ENCODE peak calls at places on chromosomes 6 and 20, in ten cellular contexts. One of them, this sample, is unnamed. For H3K4me1, the result is how much of the 10 kb centered on the place peaks cover.

GRCh38 chr6:46626228-46626909 is 26.2 kb downstream of the CYP39A1 start:
- DNase-seq in H9: no peak
- DNase-seq in left lung: no peak
- DNase-seq in MM.1S: peak
- DNase-seq in CD8-positive, alpha-beta memory T cell: no peak
- DNase-seq in fibroblast of lung: peak
- DNase-seq in GM23248: peak
- DNase-seq in thoracic aorta: no peak
- DNase-seq in kidney: no peak
- DNase-seq in HCT116: peak
- DNase-seq in this sample: no peak

GRCh38 chr20:38196592-38196991 is 31.5 kb upstream of the TGM2 start:
- DNase-seq in H9: no peak
- DNase-seq in left lung: peak
- DNase-seq in MM.1S: no peak
- DNase-seq in CD8-positive, alpha-beta memory T cell: no peak
- DNase-seq in fibroblast of lung: peak
- DNase-seq in GM23248: peak
- DNase-seq in thoracic aorta: no peak
- DNase-seq in kidney: peak
- DNase-seq in HCT116: no peak
- DNase-seq in this sample: peak

GRCh38 chr6:53440331-53440730 is 91.6 kb upstream of the ELOVL5 start:
- DNase-seq in H9: no peak
- DNase-seq in left lung: no peak
- DNase-seq in MM.1S: no peak
- DNase-seq in CD8-positive, alpha-beta memory T cell: no peak
- DNase-seq in fibroblast of lung: peak
- DNase-seq in GM23248: peak
- DNase-seq in thoracic aorta: no peak
- DNase-seq in kidney: no peak
- DNase-seq in HCT116: no peak
- DNase-seq in this sample: no peak

GRCh38 chr6:10518461-10519216 is 2.5 kb upstream of the GCNT2 start:
- DNase-seq in H9: no peak
- DNase-seq in left lung: no peak
- DNase-seq in MM.1S: no peak
- DNase-seq in CD8-positive, alpha-beta memory T cell: no peak
- DNase-seq in fibroblast of lung: peak
- DNase-seq in GM23248: peak
- DNase-seq in thoracic aorta: no peak
- DNase-seq in kidney: no peak
- DNase-seq in HCT116: no peak
- DNase-seq in this sample: no peak

GRCh38 chr20:21702553-21703467 is 2.7 kb upstream of the PAX1 start:
- DNase-seq in H9: peak
- DNase-seq in left lung: no peak
- DNase-seq in MM.1S: peak
- DNase-seq in CD8-positive, alpha-beta memory T cell: no peak
- DNase-seq in fibroblast of lung: peak
- DNase-seq in GM23248: peak
- DNase-seq in thoracic aorta: no peak
- DNase-seq in kidney: peak
- DNase-seq in HCT116: no peak
- DNase-seq in this sample: peak

GRCh38 chr6:144134176-144134575 is 16.1 kb upstream of the STX11 start:
- DNase-seq in H9: no peak
- DNase-seq in left lung: no peak
- DNase-seq in MM.1S: no peak
- DNase-seq in CD8-positive, alpha-beta memory T cell: no peak
- DNase-seq in fibroblast of lung: peak
- DNase-seq in GM23248: peak
- DNase-seq in thoracic aorta: no peak
- DNase-seq in kidney: no peak
- DNase-seq in HCT116: no peak
- DNase-seq in this sample: no peak

GRCh38 chr6:43702522-43703440 is 15.2 kb upstream of the MRPS18A start:
- DNase-seq in H9: peak
- DNase-seq in left lung: peak
- DNase-seq in MM.1S: no peak
- DNase-seq in CD8-positive, alpha-beta memory T cell: no peak
- DNase-seq in fibroblast of lung: peak
- DNase-seq in GM23248: peak
- DNase-seq in thoracic aorta: peak
- DNase-seq in kidney: peak
- DNase-seq in HCT116: peak
- DNase-seq in this sample: peak

GRCh38 chr6:155216312-155217028 is 47.3 kb upstream of the CLDN20 start:
- DNase-seq in H9: peak
- DNase-seq in left lung: no peak
- DNase-seq in MM.1S: no peak
- DNase-seq in CD8-positive, alpha-beta memory T cell: no peak
- DNase-seq in fibroblast of lung: no peak
- DNase-seq in GM23248: no peak
- DNase-seq in thoracic aorta: no peak
- DNase-seq in kidney: no peak
- DNase-seq in HCT116: no peak
- DNase-seq in this sample: no peak

GRCh38 chr6:87909849-87910248 is 137.8 kb upstream of the SPACA1 start:
- DNase-seq in H9: no peak
- DNase-seq in left lung: no peak
- DNase-seq in MM.1S: no peak
- DNase-seq in CD8-positive, alpha-beta memory T cell: no peak
- DNase-seq in fibroblast of lung: peak
- DNase-seq in GM23248: peak
- DNase-seq in thoracic aorta: no peak
- DNase-seq in kidney: no peak
- DNase-seq in HCT116: no peak
- DNase-seq in this sample: no peak

GRCh38 chr6:28218312-28219248 is 6.5 kb upstream of the ZSCAN9 start:
- DNase-seq in H9: peak
- DNase-seq in left lung: peak
- DNase-seq in MM.1S: peak
- DNase-seq in CD8-positive, alpha-beta memory T cell: peak
- DNase-seq in fibroblast of lung: peak
- DNase-seq in GM23248: peak
- DNase-seq in thoracic aorta: no peak
- DNase-seq in kidney: peak
- DNase-seq in HCT116: no peak
- DNase-seq in this sample: peak

GRCh38 chr6:22884441-22884840 is 315.1 kb downstream of the HDGFL1 start:
- DNase-seq in H9: no peak
- DNase-seq in left lung: no peak
- DNase-seq in MM.1S: no peak
- DNase-seq in CD8-positive, alpha-beta memory T cell: no peak
- DNase-seq in fibroblast of lung: no peak
- DNase-seq in GM23248: no peak
- DNase-seq in thoracic aorta: no peak
- DNase-seq in kidney: no peak
- DNase-seq in HCT116: no peak
- DNase-seq in this sample: no peak

GRCh38 chr6:16651871-16652270 is 109.4 kb downstream of the ATXN1 start:
- DNase-seq in H9: no peak
- DNase-seq in left lung: no peak
- DNase-seq in MM.1S: no peak
- DNase-seq in CD8-positive, alpha-beta memory T cell: peak
- DNase-seq in fibroblast of lung: no peak
- DNase-seq in GM23248: no peak
- DNase-seq in thoracic aorta: no peak
- DNase-seq in kidney: no peak
- DNase-seq in HCT116: no peak
- DNase-seq in this sample: no peak

GRCh38 chr20:51802170-51802745 is at the start of gene SALL4:
- DNase-seq in H9: peak
- DNase-seq in left lung: no peak
- DNase-seq in MM.1S: no peak
- DNase-seq in CD8-positive, alpha-beta memory T cell: no peak
- DNase-seq in fibroblast of lung: peak
- DNase-seq in GM23248: no peak
- DNase-seq in thoracic aorta: no peak
- DNase-seq in kidney: no peak
- DNase-seq in HCT116: no peak
- DNase-seq in this sample: peak

DNA sequence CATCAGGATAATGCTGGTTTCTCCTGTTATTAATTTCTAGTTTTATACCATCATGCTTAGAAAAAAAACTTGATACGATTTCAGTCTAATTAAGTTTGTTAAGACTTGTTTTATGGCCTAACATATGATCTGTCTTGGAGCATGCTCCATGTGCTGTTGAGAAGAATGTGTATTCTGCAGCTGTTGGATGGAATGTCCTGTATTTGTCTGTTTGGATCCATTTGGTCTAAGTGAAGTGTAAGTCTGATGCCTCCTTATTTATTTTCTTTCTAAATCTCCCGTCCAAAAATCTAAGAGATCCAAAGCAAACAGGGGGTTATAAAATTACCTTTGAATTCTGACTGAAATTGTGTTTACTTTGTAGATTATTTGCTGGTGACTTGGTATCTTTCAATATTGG is 30.0 kb upstream of the PRND start:
- DNase-seq in H9: no peak
- DNase-seq in left lung: no peak
- DNase-seq in MM.1S: no peak
- DNase-seq in CD8-positive, alpha-beta memory T cell: no peak
- DNase-seq in fibroblast of lung: no peak
- DNase-seq in GM23248: no peak
- DNase-seq in thoracic aorta: no peak
- DNase-seq in kidney: no peak
- DNase-seq in HCT116: no peak
- DNase-seq in this sample: no peak
- H3K4me1 ChIP-seq in H9: under half
- H3K4me1 ChIP-seq in left lung: under half
- H3K4me1 ChIP-seq in MM.1S: under half
- H3K4me1 ChIP-seq in CD8-positive, alpha-beta memory T cell: under half
- H3K4me1 ChIP-seq in fibroblast of lung: under half
- H3K4me1 ChIP-seq in GM23248: under half
- H3K4me1 ChIP-seq in thoracic aorta: under half
- H3K4me1 ChIP-seq in kidney: under half
- H3K4me1 ChIP-seq in HCT116: under half
- H3K4me1 ChIP-seq in this sample: under half

GRCh38 chr6:130869681-130870080 is 42.5 kb downstream of the SMLR1 start:
- DNase-seq in H9: no peak
- DNase-seq in left lung: no peak
- DNase-seq in MM.1S: no peak
- DNase-seq in CD8-positive, alpha-beta memory T cell: no peak
- DNase-seq in fibroblast of lung: no peak
- DNase-seq in GM23248: no peak
- DNase-seq in thoracic aorta: no peak
- DNase-seq in kidney: no peak
- DNase-seq in HCT116: no peak
- DNase-seq in this sample: no peak
- H3K4me1 ChIP-seq in H9: under half
- H3K4me1 ChIP-seq in left lung: under half
- H3K4me1 ChIP-seq in MM.1S: under half
- H3K4me1 ChIP-seq in CD8-positive, alpha-beta memory T cell: under half
- H3K4me1 ChIP-seq in fibroblast of lung: under half
- H3K4me1 ChIP-seq in GM23248: under half
- H3K4me1 ChIP-seq in thoracic aorta: under half
- H3K4me1 ChIP-seq in kidney: under half
- H3K4me1 ChIP-seq in HCT116: under half
- H3K4me1 ChIP-seq in this sample: under half

GRCh38 chr6:42026540-42026939 is 23.8 kb upstream of the TAF8 start:
- DNase-seq in H9: no peak
- DNase-seq in left lung: no peak
- DNase-seq in MM.1S: no peak
- DNase-seq in CD8-positive, alpha-beta memory T cell: no peak
- DNase-seq in fibroblast of lung: no peak
- DNase-seq in GM23248: no peak
- DNase-seq in thoracic aorta: no peak
- DNase-seq in kidney: no peak
- DNase-seq in HCT116: no peak
- DNase-seq in this sample: no peak
- H3K4me1 ChIP-seq in H9: under half
- H3K4me1 ChIP-seq in left lung: half or more
- H3K4me1 ChIP-seq in MM.1S: under half
- H3K4me1 ChIP-seq in CD8-positive, alpha-beta memory T cell: half or more
- H3K4me1 ChIP-seq in fibroblast of lung: under half
- H3K4me1 ChIP-seq in GM23248: under half
- H3K4me1 ChIP-seq in thoracic aorta: under half
- H3K4me1 ChIP-seq in kidney: under half
- H3K4me1 ChIP-seq in HCT116: under half
- H3K4me1 ChIP-seq in this sample: under half

GRCh38 chr6:42388046-42388445 is 63.7 kb downstream of the TRERF1 start:
- DNase-seq in H9: no peak
- DNase-seq in left lung: no peak
- DNase-seq in MM.1S: no peak
- DNase-seq in CD8-positive, alpha-beta memory T cell: no peak
- DNase-seq in fibroblast of lung: no peak
- DNase-seq in GM23248: no peak
- DNase-seq in thoracic aorta: no peak
- DNase-seq in kidney: no peak
- DNase-seq in HCT116: no peak
- DNase-seq in this sample: no peak

GRCh38 chr6:42392871-42393270 is 58.9 kb downstream of the TRERF1 start:
- DNase-seq in H9: no peak
- DNase-seq in left lung: no peak
- DNase-seq in MM.1S: no peak
- DNase-seq in CD8-positive, alpha-beta memory T cell: no peak
- DNase-seq in fibroblast of lung: no peak
- DNase-seq in GM23248: no peak
- DNase-seq in thoracic aorta: no peak
- DNase-seq in kidney: no peak
- DNase-seq in HCT116: no peak
- DNase-seq in this sample: no peak

GRCh38 chr6:42393339-42393738 is 58.4 kb downstream of the TRERF1 start:
- DNase-seq in H9: no peak
- DNase-seq in left lung: no peak
- DNase-seq in MM.1S: no peak
- DNase-seq in CD8-positive, alpha-beta memory T cell: no peak
- DNase-seq in fibroblast of lung: no peak
- DNase-seq in GM23248: no peak
- DNase-seq in thoracic aorta: no peak
- DNase-seq in kidney: no peak
- DNase-seq in HCT116: no peak
- DNase-seq in this sample: no peak

GRCh38 chr6:42391441-42391840 is 60.3 kb downstream of the TRERF1 start:
- DNase-seq in H9: no peak
- DNase-seq in left lung: no peak
- DNase-seq in MM.1S: no peak
- DNase-seq in CD8-positive, alpha-beta memory T cell: no peak
- DNase-seq in fibroblast of lung: no peak
- DNase-seq in GM23248: no peak
- DNase-seq in thoracic aorta: no peak
- DNase-seq in kidney: no peak
- DNase-seq in HCT116: no peak
- DNase-seq in this sample: no peak

DNA sequence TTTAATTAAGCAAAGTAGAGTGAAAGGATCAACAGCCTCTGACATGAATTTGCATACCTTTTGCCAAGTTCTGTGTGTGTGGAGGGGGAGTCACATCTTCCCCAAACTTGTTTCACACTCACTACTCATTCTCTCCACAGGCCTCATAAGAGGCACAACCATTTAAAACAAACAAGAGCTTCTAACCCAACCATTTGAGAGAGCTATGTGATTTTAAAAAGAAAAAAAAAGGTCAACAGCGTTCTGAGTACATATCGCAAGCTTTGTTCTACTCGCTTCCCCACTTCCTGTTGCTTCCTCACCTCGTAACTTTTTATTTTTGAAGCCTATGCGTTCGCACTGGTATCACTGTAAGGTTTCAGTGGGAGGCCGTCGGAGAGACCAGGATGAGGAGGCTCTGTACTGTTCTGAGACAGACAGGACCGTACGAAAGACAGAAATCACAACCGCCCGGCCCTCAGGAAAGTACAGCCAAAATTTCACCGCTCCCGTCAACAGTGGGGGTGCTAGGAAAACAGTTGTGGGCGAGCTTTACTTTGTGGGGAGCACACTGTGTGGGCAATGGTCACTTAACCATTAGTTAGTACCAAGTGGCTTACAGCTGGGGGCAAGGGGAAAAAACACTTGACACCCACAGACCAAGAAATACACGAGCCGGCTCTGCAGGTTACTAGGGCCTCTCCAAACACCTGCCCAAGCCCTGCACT is 61.3 kb downstream of the TRERF1 start:
- DNase-seq in H9: no peak
- DNase-seq in left lung: no peak
- DNase-seq in MM.1S: no peak
- DNase-seq in CD8-positive, alpha-beta memory T cell: peak
- DNase-seq in fibroblast of lung: no peak
- DNase-seq in GM23248: no peak
- DNase-seq in thoracic aorta: no peak
- DNase-seq in kidney: no peak
- DNase-seq in HCT116: no peak
- DNase-seq in this sample: no peak
- H3K4me1 ChIP-seq in H9: under half
- H3K4me1 ChIP-seq in left lung: under half
- H3K4me1 ChIP-seq in MM.1S: under half
- H3K4me1 ChIP-seq in CD8-positive, alpha-beta memory T cell: half or more
- H3K4me1 ChIP-seq in fibroblast of lung: under half
- H3K4me1 ChIP-seq in GM23248: under half
- H3K4me1 ChIP-seq in thoracic aorta: under half
- H3K4me1 ChIP-seq in kidney: under half
- H3K4me1 ChIP-seq in HCT116: under half
- H3K4me1 ChIP-seq in this sample: under half

This sample was measured in pancreas.